ENCODE peak calls at places on chromosome 15, in nine cellular contexts. V is GM12864, S is colonic mucosa, W is astrocyte, R is cardiac muscle cell, X is astrocyte of the spinal cord, M is heart left ventricle, G is vagina, P is pancreas. Q is an unnamed sample.

GRCh38 chr15:28989239-28989830 is 103.6 kb downstream of the APBA2 start:
- DNase-seq in S (no peak), X (no peak), P (no peak), R (no peak), V (no peak), W (no peak), M (no peak), G (no peak), Q (no peak)

GRCh38 chr15:59443341-59444081 is 5.5 kb downstream of the FAM81A start:
- DNase-seq in P (no peak), X (no peak), V (no peak), S (no peak), M (no peak), R (no peak), W (no peak), G (no peak), Q (no peak)

GRCh38 chr15:74382004-74382816 is 14.8 kb upstream of the CYP11A1 start:
- DNase-seq in V (no peak), W (no peak), S (peak), X (peak), M (peak), P (peak), G (no peak), R (peak), Q (peak)

GRCh38 chr15:83285284-83285978 is 967 bp upstream of the BNC1 start:
- DNase-seq in R (no peak), X (no peak), P (no peak), V (no peak), M (no peak), W (no peak), S (no peak), G (no peak), Q (no peak)

GRCh38 chr15:57640935-57641682 is 49.4 kb downstream of the MYZAP start:
- DNase-seq in V (no peak), P (no peak), S (no peak), W (peak), X (peak), M (no peak), G (no peak), R (peak), Q (no peak)

GRCh38 chr15:39494462-39494861 is 86.4 kb upstream of the THBS1 start:
- DNase-seq in M (no peak), P (no peak), S (no peak), W (no peak), V (no peak), X (no peak), G (no peak), R (no peak), Q (no peak)

GRCh38 chr15:61871926-61872522 is 188.2 kb downstream of the VPS13C start:
- DNase-seq in R (peak), V (no peak), W (no peak), M (no peak), P (no peak), S (no peak), X (peak), G (no peak), Q (no peak)

GRCh38 chr15:73985101-73985873 is 6.8 kb downstream of the STOML1 start:
- DNase-seq in X (peak), P (no peak), S (no peak), R (peak), G (no peak), V (no peak), M (no peak), W (peak), Q (no peak)

GRCh38 chr15:61983087-61983486 is 77.2 kb downstream of the VPS13C start:
- DNase-seq in X (no peak), W (no peak), G (no peak), V (no peak), S (no peak), M (no peak), R (no peak), P (no peak), Q (no peak)

GRCh38 chr15:35705885-35706590 is 160.1 kb upstream of the DPH6 start:
- DNase-seq in M (peak), R (no peak), G (no peak), W (peak), X (no peak), V (no peak), P (no peak), S (no peak), Q (no peak)

GRCh38 chr15:35170216-35170615 is 85.1 kb upstream of the NANOGP8 start:
- DNase-seq in P (no peak), M (no peak), X (peak), W (peak), R (peak), G (no peak), S (no peak), V (no peak), Q (no peak)

GRCh38 chr15:40333922-40334492 is 6.7 kb downstream of the CCDC9B start:
- DNase-seq in G (no peak), P (no peak), M (peak), S (peak), R (peak), W (peak), X (peak), V (no peak), Q (no peak)

GRCh38 chr15:69039516-69040225 is 25.2 kb downstream of the NOX5 start:
- DNase-seq in W (no peak), G (peak), S (no peak), V (no peak), X (no peak), M (no peak), R (no peak), P (no peak), Q (no peak)

GRCh38 chr15:68791431-68792283 is 29.0 kb downstream of the ANP32A start:
- DNase-seq in R (no peak), X (no peak), G (no peak), W (no peak), V (peak), S (no peak), P (no peak), M (no peak), Q (no peak)

GRCh38 chr15:20280933-20281463 is 260.6 kb downstream of the GOLGA6L6 start:
- DNase-seq in R (no peak), S (no peak), G (no peak), W (no peak), P (no peak), X (no peak), V (no peak), M (no peak), Q (no peak)

GRCh38 chr15:32838820-32839219 is 121.0 kb downstream of the GREM1 start:
- DNase-seq in G (no peak), S (peak), W (peak), M (no peak), X (peak), R (peak), V (no peak), P (no peak), Q (no peak)

GRCh38 chr15:65072027-65072426 is 4.2 kb upstream of the RASL12 start:
- DNase-seq in M (peak), S (no peak), R (peak), G (no peak), V (no peak), P (no peak), W (no peak), X (no peak), Q (no peak)

GRCh38 chr15:87736401-87736800 is 520.1 kb downstream of the NTRK3 start:
- DNase-seq in S (no peak), X (peak), R (peak), V (no peak), G (no peak), P (no peak), M (no peak), W (peak), Q (no peak)

GRCh38 chr15:81315452-81316203 is 8.3 kb downstream of the STARD5 start:
- DNase-seq in P (no peak), M (no peak), G (no peak), V (no peak), R (no peak), S (no peak), X (no peak), W (no peak), Q (no peak)

GRCh38 chr15:40893733-40894688 is at the start of gene VPS18:
- DNase-seq in W (peak), S (peak), R (peak), G (peak), V (peak), X (peak), P (peak), M (peak), Q (peak)

GRCh38 chr15:52788099-52788986 is 1.8 kb downstream of the ONECUT1 start:
- DNase-seq in W (no peak), V (no peak), P (peak), X (no peak), R (no peak), S (no peak), M (no peak), G (no peak), Q (no peak)

GRCh38 chr15:98800437-98801233 is 152.3 kb downstream of the IGF1R start:
- DNase-seq in P (no peak), R (peak), G (peak), X (peak), M (peak), S (peak), V (no peak), W (peak), Q (no peak)

GRCh38 chr15:53833134-53833624 is 73.7 kb upstream of the WDR72 start:
- DNase-seq in P (no peak), M (peak), V (no peak), R (no peak), S (peak), G (no peak), W (peak), X (peak), Q (peak)

GRCh38 chr15:65231306-65231705 is 20.0 kb upstream of the CILP start:
- DNase-seq in V (no peak), P (no peak), S (no peak), X (no peak), G (no peak), M (no peak), W (no peak), R (no peak), Q (no peak)

GRCh38 chr15:64754663-64755426 is 20.5 kb downstream of the RBPMS2 start:
- DNase-seq in G (no peak), W (no peak), X (no peak), M (peak), R (no peak), P (no peak), S (no peak), V (no peak), Q (no peak)

GRCh38 chr15:42118650-42119531 is 24.5 kb upstream of the PLA2G4D start:
- DNase-seq in W (no peak), X (no peak), M (no peak), V (no peak), G (no peak), S (peak), R (peak), P (no peak), Q (peak)

GRCh38 chr15:45918839-45919238 is 284.0 kb downstream of the SQOR start:
- DNase-seq in S (no peak), R (peak), V (no peak), X (no peak), M (peak), P (no peak), G (no peak), W (no peak), Q (no peak)

GRCh38 chr15:85748729-85749128 is 46.0 kb downstream of the KLHL25 start:
- DNase-seq in X (no peak), W (no peak), M (no peak), P (peak), G (no peak), R (no peak), S (no peak), V (no peak), Q (no peak)

GRCh38 chr15:90262426-90262825 is 3.0 kb upstream of the NGRN start:
- DNase-seq in M (no peak), V (no peak), S (no peak), G (no peak), W (no peak), R (peak), X (no peak), P (no peak), Q (no peak)

GRCh38 chr15:89017370-89018066 is 70.7 kb upstream of the ABHD2 start:
- DNase-seq in W (peak), M (peak), G (no peak), R (peak), V (no peak), S (peak), P (peak), X (peak), Q (peak)
- H3K4me3 ChIP-seq in W (peak), M (peak), G (peak), R (no peak), V (no peak), S (no peak), P (peak), X (peak), Q (no peak)

GRCh38 chr15:25268166-25268565 is 170.7 kb downstream of the UBE3A start:
- DNase-seq in V (no peak), X (no peak), S (no peak), W (no peak), R (no peak), P (no peak), G (no peak), M (no peak), Q (peak)
- TF ChIP-seq CTCF in V (no peak), X (no peak), S (no peak), W (no peak), R (no peak), P (no peak), G (no peak), M (no peak), Q (peak)

DNA sequence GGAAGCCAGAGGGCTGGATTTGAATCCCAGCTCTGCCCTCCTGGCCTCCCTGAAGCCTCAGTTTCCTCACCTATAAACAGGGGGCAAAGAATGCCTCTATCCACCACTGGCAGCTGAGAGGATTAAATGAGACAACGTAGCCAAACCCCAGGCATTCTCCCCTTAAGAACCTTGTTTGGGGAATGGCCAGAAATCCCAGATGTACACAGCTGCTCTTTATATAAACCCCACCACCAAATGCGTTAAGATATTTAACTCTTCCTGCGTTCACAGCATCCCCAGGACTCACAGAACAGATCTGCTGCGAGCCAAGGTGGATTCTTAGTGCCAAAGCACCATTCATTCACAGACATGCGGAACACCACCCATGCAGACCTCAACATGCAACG is 5.3 kb downstream of the TLE3 start:
- DNase-seq in R (peak), G (no peak), P (no peak), V (no peak), S (no peak), W (no peak), M (no peak), X (no peak), Q (no peak)
- H3K4me3 ChIP-seq in R (no peak), G (peak), P (no peak), V (no peak), S (no peak), W (no peak), M (peak), X (no peak), Q (peak)

GRCh38 chr15:55198706-55199105 is 2.0 kb upstream of the RSL24D1 start:
- DNase-seq in V (no peak), W (no peak), G (no peak), X (no peak), R (no peak), S (no peak), P (no peak), M (no peak), Q (no peak)

GRCh38 chr15:55197719-55198118 is 978 bp upstream of the RSL24D1 start:
- DNase-seq in G (no peak), V (no peak), X (no peak), W (no peak), P (no peak), R (no peak), M (no peak), S (no peak), Q (no peak)

GRCh38 chr15:55196458-55197361 is at the start of gene RSL24D1:
- DNase-seq in V (peak), S (peak), G (peak), W (peak), X (peak), P (peak), R (peak), M (peak), Q (peak)

GRCh38 chr15:55196011-55196410 is 730 bp downstream of the RSL24D1 start:
- DNase-seq in V (no peak), R (no peak), X (no peak), P (no peak), W (no peak), S (peak), M (no peak), G (no peak), Q (no peak)

DNA sequence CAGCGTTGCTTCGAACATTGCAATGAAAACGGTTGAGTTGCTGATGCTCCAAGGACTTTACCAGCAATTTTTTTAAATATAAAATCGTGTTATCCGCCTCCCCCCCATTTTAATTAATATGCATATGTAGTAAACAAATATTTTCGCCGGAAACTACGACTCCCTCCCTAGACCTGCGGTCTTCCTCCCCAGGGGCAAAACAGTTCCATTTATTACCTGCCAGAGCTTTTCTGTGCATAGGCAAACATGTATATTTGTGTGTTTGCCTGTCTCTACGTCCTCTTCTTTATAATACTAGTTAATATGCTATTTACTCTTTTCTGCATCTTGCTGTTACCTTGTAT is 593 bp upstream of the RSL24D1 start:
- DNase-seq in M (no peak), X (no peak), W (no peak), S (no peak), R (no peak), V (peak), P (no peak), G (no peak), Q (no peak)
- TF ChIP-seq CTCF in M (no peak), X (no peak), W (no peak), S (no peak), R (no peak), V (no peak), P (no peak), G (no peak), Q (no peak)